ENCODE peak calls at places on chromosomes 5 and 9, in ten cellular contexts. T is A549, H is progenitor cell of endocrine pancreas, M is fibroblast of the aortic adventitia, L is H9, N is neural progenitor cell, G is cardiac fibroblast, F is psoas muscle, B is RWPE1, Q is HCT116. V is an unnamed sample.

GRCh38 chr5:88254320-88254719 is 14.3 kb downstream of the TMEM161B start:
- DNase-seq in T (no peak), H (no peak), M (no peak), L (no peak), N (no peak), G (no peak), F (no peak), B (no peak), Q (no peak), V (no peak)

GRCh38 chr9:121889990-121890563 is 203.0 kb downstream of the TTLL11 start:
- DNase-seq in T (no peak), H (no peak), M (peak), L (no peak), N (no peak), G (no peak), F (no peak), B (no peak), Q (no peak), V (no peak)

GRCh38 chr9:117184173-117184572 is 230.7 kb downstream of the ASTN2 start:
- DNase-seq in T (no peak), H (no peak), M (no peak), L (no peak), N (no peak), G (no peak), F (no peak), B (no peak), Q (no peak), V (no peak)

GRCh38 chr5:110376281-110376916 is 350.1 kb downstream of the TMEM232 start:
- DNase-seq in T (no peak), H (no peak), M (no peak), L (no peak), N (peak), G (no peak), F (no peak), B (no peak), Q (no peak), V (no peak)

GRCh38 chr5:89330087-89330486 is 447.1 kb upstream of the MEF2C start:
- DNase-seq in T (no peak), H (no peak), M (no peak), L (no peak), N (no peak), G (no peak), F (no peak), B (no peak), Q (no peak), V (no peak)

GRCh38 chr9:29437515-29437914 is 1864.2 kb upstream of the C9orf72 start:
- DNase-seq in T (no peak), H (no peak), M (no peak), L (no peak), N (no peak), G (no peak), F (no peak), B (no peak), Q (no peak), V (no peak)

GRCh38 chr5:83543898-83544297 is 72.4 kb downstream of the VCAN start:
- DNase-seq in T (no peak), H (no peak), M (no peak), L (no peak), N (no peak), G (no peak), F (no peak), B (no peak), Q (no peak), V (no peak)

GRCh38 chr5:102801375-102801774 is 46.3 kb downstream of the PAM start:
- DNase-seq in T (no peak), H (no peak), M (no peak), L (no peak), N (peak), G (no peak), F (no peak), B (no peak), Q (no peak), V (no peak)

GRCh38 chr5:139808481-139809330 is 13.1 kb downstream of the PSD2 start:
- DNase-seq in T (no peak), H (peak), M (peak), L (peak), N (peak), G (peak), F (no peak), B (peak), Q (no peak), V (peak)

GRCh38 chr9:75664597-75664996 is 225.9 kb upstream of the PCSK5 start:
- DNase-seq in T (no peak), H (no peak), M (no peak), L (no peak), N (no peak), G (no peak), F (no peak), B (no peak), Q (no peak), V (no peak)

GRCh38 chr5:73446631-73447233 is 1.8 kb downstream of the FOXD1 start:
- DNase-seq in T (no peak), H (no peak), M (no peak), L (no peak), N (peak), G (no peak), F (peak), B (no peak), Q (no peak), V (no peak)

GRCh38 chr5:17132444-17133083 is 84.9 kb upstream of the BASP1 start:
- DNase-seq in T (peak), H (no peak), M (peak), L (no peak), N (peak), G (peak), F (no peak), B (peak), Q (no peak), V (no peak)

GRCh38 chr5:17714186-17714585 is 79.9 kb downstream of the TAF11L14 start:
- DNase-seq in T (no peak), H (no peak), M (no peak), L (no peak), N (no peak), G (no peak), F (no peak), B (no peak), Q (no peak), V (no peak)

GRCh38 chr5:129906177-129906887 is 2.1 kb downstream of the CHSY3 start:
- DNase-seq in T (no peak), H (no peak), M (peak), L (peak), N (peak), G (peak), F (peak), B (peak), Q (no peak), V (peak)

GRCh38 chr9:77440057-77440456 is 208.1 kb downstream of the GNA14 start:
- DNase-seq in T (no peak), H (no peak), M (peak), L (peak), N (peak), G (peak), F (peak), B (no peak), Q (no peak), V (no peak)

GRCh38 chr9:131960805-131961495 is 118.7 kb downstream of the MED27 start:
- DNase-seq in T (no peak), H (no peak), M (no peak), L (no peak), N (peak), G (no peak), F (no peak), B (peak), Q (no peak), V (no peak)

GRCh38 chr9:91902465-91903125 is 47.4 kb downstream of the ROR2 start:
- DNase-seq in T (no peak), H (no peak), M (no peak), L (no peak), N (no peak), G (no peak), F (no peak), B (no peak), Q (no peak), V (no peak)

GRCh38 chr5:72248352-72249032 is 71.5 kb downstream of the MRPS27 start:
- DNase-seq in T (peak), H (no peak), M (peak), L (no peak), N (no peak), G (peak), F (peak), B (peak), Q (peak), V (no peak)

GRCh38 chr5:120684213-120684612 is 220.1 kb downstream of the PRR16 start:
- DNase-seq in T (no peak), H (no peak), M (peak), L (no peak), N (no peak), G (peak), F (no peak), B (no peak), Q (peak), V (no peak)

GRCh38 chr5:12019306-12019705 is 115.1 kb upstream of the CTNND2 start:
- DNase-seq in T (no peak), H (no peak), M (no peak), L (no peak), N (no peak), G (no peak), F (no peak), B (no peak), Q (no peak), V (no peak)

GRCh38 chr5:176632777-176633176 is 2.3 kb downstream of the EIF4E1B start:
- DNase-seq in T (no peak), H (no peak), M (no peak), L (no peak), N (no peak), G (no peak), F (no peak), B (no peak), Q (no peak), V (no peak)

GRCh38 chr9:123537809-123538208 is 181.8 kb downstream of the CRB2 start:
- DNase-seq in T (no peak), H (no peak), M (no peak), L (no peak), N (no peak), G (no peak), F (no peak), B (no peak), Q (no peak), V (no peak)

GRCh38 chr5:174916227-174916626 is 191.8 kb downstream of the MSX2 start:
- DNase-seq in T (no peak), H (no peak), M (no peak), L (no peak), N (no peak), G (no peak), F (no peak), B (no peak), Q (no peak), V (no peak)

GRCh38 chr5:8720476-8720875 is 825.4 kb downstream of the SEMA5A start:
- DNase-seq in T (no peak), H (no peak), M (peak), L (no peak), N (no peak), G (peak), F (no peak), B (no peak), Q (no peak), V (no peak)

GRCh38 chr9:136255896-136256890 is 10.6 kb upstream of the QSOX2 start:
- DNase-seq in T (peak), H (no peak), M (no peak), L (no peak), N (peak), G (no peak), F (no peak), B (peak), Q (no peak), V (no peak)

GRCh38 chr5:138969323-138970013 is 94.3 kb upstream of the LRRTM2 start:
- DNase-seq in T (no peak), H (no peak), M (no peak), L (no peak), N (no peak), G (no peak), F (no peak), B (no peak), Q (no peak), V (no peak)

GRCh38 chr5:27845248-27845647 is 806.9 kb upstream of the CDH9 start:
- DNase-seq in T (no peak), H (no peak), M (no peak), L (no peak), N (no peak), G (no peak), F (no peak), B (no peak), Q (no peak), V (no peak)

GRCh38 chr9:2591967-2592366 is 29.6 kb upstream of the VLDLR start:
- DNase-seq in T (no peak), H (no peak), M (no peak), L (no peak), N (no peak), G (no peak), F (no peak), B (no peak), Q (no peak), V (no peak)

GRCh38 chr9:134642385-134643181 is 980 bp downstream of the COL5A1 start:
- DNase-seq in T (peak), H (no peak), M (peak), L (peak), N (peak), G (peak), F (peak), B (peak), Q (no peak), V (peak)

GRCh38 chr5:95673076-95673475 is 9.7 kb downstream of the SPATA9 start:
- DNase-seq in T (no peak), H (no peak), M (peak), L (no peak), N (no peak), G (peak), F (peak), B (no peak), Q (no peak), V (no peak)

GRCh38 chr5:151024440-151024839 is 4.0 kb downstream of the GPX3 start:
- DNase-seq in T (no peak), H (no peak), M (no peak), L (no peak), N (no peak), G (no peak), F (no peak), B (no peak), Q (no peak), V (no peak)

GRCh38 chr5:143924311-143924710 is 112.3 kb downstream of the HMHB1 start:
- DNase-seq in T (no peak), H (no peak), M (no peak), L (no peak), N (no peak), G (no peak), F (no peak), B (no peak), Q (no peak), V (no peak)

GRCh38 chr9:14427419-14427818 is 113.5 kb upstream of the NFIB start:
- DNase-seq in T (no peak), H (no peak), M (no peak), L (no peak), N (no peak), G (no peak), F (no peak), B (no peak), Q (no peak), V (no peak)

GRCh38 chr9:14424983-14425382 is 111.0 kb upstream of the NFIB start:
- DNase-seq in T (no peak), H (no peak), M (no peak), L (no peak), N (no peak), G (peak), F (no peak), B (no peak), Q (no peak), V (no peak)

GRCh38 chr9:14433293-14433818 is 119.4 kb upstream of the NFIB start:
- DNase-seq in T (no peak), H (no peak), M (peak), L (no peak), N (no peak), G (peak), F (no peak), B (no peak), Q (no peak), V (no peak)

GRCh38 chr9:14424323-14424722 is 110.4 kb upstream of the NFIB start:
- DNase-seq in T (no peak), H (no peak), M (no peak), L (no peak), N (no peak), G (no peak), F (no peak), B (no peak), Q (no peak), V (no peak)

GRCh38 chr9:14428781-14429230 is 114.9 kb upstream of the NFIB start:
- DNase-seq in T (peak), H (peak), M (peak), L (peak), N (peak), G (peak), F (peak), B (peak), Q (peak), V (peak)
- TF ChIP-seq CTCF in T (peak), H (peak), M (peak), L (peak), N (peak), G (peak), F (peak), B (peak), Q (peak), V (peak)

DNA sequence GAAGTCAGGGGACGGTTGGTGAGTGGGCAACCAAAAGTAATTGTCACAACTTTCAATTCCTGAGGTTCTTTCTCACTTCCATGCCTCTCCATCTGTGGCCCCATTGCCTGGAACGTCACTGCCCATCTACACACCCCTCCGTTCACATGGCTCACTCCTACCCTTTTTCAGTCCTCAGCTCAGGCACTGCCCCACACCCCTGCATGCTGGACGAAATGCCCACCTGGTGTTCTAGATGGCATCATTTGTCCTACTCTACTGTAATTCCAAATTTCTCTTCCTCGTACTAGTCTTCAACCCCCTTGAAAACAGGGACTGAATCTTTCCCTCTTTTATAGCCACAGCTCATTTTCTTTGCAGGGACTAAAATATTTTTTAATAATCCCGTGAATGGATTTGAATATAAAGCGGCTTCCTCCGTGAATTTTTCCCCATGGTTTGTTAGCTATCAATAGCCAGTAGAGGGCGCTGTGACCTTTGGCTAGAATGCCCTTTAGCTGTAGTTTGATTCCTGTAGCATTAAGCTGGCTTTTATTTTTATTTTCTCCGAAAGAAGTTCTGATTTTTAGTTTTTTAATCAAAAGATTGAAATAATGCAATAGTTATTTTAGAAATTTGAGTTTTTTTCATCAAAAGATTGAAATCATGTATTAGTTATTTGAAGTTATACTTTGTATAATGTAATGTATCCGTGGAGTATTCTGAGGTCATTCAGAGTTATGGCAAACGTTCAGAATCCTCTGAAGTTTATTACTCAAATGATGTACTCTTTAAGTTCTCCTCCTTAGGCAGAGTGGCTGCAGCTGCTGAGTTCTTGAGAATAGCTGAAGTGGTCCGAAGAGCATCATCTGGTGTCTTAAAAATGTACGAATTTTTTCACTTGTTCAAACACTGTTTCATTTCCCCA is 232.1 kb downstream of the SH3GL2 start:
- DNase-seq in T (peak), H (peak), M (peak), L (no peak), N (peak), G (peak), F (peak), B (peak), Q (peak), V (peak)
- TF ChIP-seq CTCF in T (peak), H (peak), M (peak), L (peak), N (peak), G (peak), F (peak), B (peak), Q (peak), V (peak)

DNA sequence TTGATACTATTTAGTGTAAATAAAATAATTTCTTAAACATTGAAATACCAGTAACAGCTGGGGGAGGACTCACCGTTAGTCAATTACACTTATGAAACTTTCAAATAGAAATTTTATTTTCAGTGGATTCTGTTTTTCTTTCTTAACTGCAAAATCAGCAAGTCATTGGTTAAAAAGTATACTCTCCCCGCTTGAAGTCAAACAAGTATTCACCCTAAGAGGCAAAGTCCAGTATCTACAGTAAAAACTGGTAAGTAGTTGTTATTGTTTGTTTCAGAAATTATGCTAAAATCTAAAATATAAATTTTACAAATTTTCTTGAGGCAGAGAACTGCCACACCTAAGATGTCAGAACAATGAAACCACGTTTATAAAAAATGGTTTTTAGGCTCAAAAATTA is 22.4 kb downstream of the NREP start:
- DNase-seq in T (no peak), H (no peak), M (no peak), L (no peak), N (no peak), G (no peak), F (no peak), B (no peak), Q (no peak), V (no peak)
- TF ChIP-seq CTCF in T (no peak), H (no peak), M (no peak), L (no peak), N (no peak), G (no peak), F (no peak), B (no peak), Q (no peak), V (no peak)

GRCh38 chr5:1415059-1415425 is 30.2 kb downstream of the SLC6A3 start:
- DNase-seq in T (no peak), H (no peak), M (no peak), L (no peak), N (no peak), G (no peak), F (peak), B (no peak), Q (no peak), V (no peak)
- TF ChIP-seq CTCF in T (no peak), H (no peak), M (no peak), L (no peak), N (no peak), G (no peak), F (no peak), B (no peak), Q (no peak), V (no peak)

GRCh38 chr9:86099695-86100364 is 472 bp upstream of the GOLM1 start:
- DNase-seq in T (peak), H (no peak), M (peak), L (peak), N (peak), G (peak), F (peak), B (peak), Q (peak), V (peak)
- TF ChIP-seq CTCF in T (no peak), H (peak), M (no peak), L (no peak), N (no peak), G (no peak), F (no peak), B (no peak), Q (no peak), V (no peak)

V was measured in endothelial cell.